ENCODE peak calls at places on chromosome 12, in seven cellular contexts. One of them, this sample, is unnamed.

GRCh38 chr12:50505386-50505827 is 622 bp downstream of the DIP2B start:
- DNase-seq in foreskin fibroblast: no peak
- DNase-seq in upper lobe of right lung: peak
- DNase-seq in C1 segment of cervical spinal cord: peak
- DNase-seq in A673: peak
- DNase-seq in heart right ventricle: peak
- DNase-seq in activated CD4-positive, CD25-positive, alpha-beta regulatory T cell treated with anti-CD3 and anti-CD28 coated beads, Interleukin-2, amount 50 U/mL, for 16 hours: no peak
- DNase-seq in this sample: no peak

GRCh38 chr12:105409881-105410471 is 79.5 kb downstream of the C12orf75 start:
- DNase-seq in heart right ventricle: peak
- DNase-seq in A673: peak
- DNase-seq in C1 segment of cervical spinal cord: no peak
- DNase-seq in upper lobe of right lung: no peak
- DNase-seq in activated CD4-positive, CD25-positive, alpha-beta regulatory T cell treated with anti-CD3 and anti-CD28 coated beads, Interleukin-2, amount 50 U/mL, for 16 hours: no peak
- DNase-seq in foreskin fibroblast: no peak
- DNase-seq in this sample: peak

GRCh38 chr12:5329118-5329517 is 102.8 kb upstream of the NTF3 start:
- DNase-seq in foreskin fibroblast: no peak
- DNase-seq in upper lobe of right lung: no peak
- DNase-seq in A673: no peak
- DNase-seq in heart right ventricle: no peak
- DNase-seq in activated CD4-positive, CD25-positive, alpha-beta regulatory T cell treated with anti-CD3 and anti-CD28 coated beads, Interleukin-2, amount 50 U/mL, for 16 hours: no peak
- DNase-seq in C1 segment of cervical spinal cord: no peak
- DNase-seq in this sample: no peak

GRCh38 chr12:63163542-63163941 is 12.5 kb upstream of the AVPR1A start:
- DNase-seq in A673: no peak
- DNase-seq in heart right ventricle: no peak
- DNase-seq in C1 segment of cervical spinal cord: no peak
- DNase-seq in foreskin fibroblast: no peak
- DNase-seq in activated CD4-positive, CD25-positive, alpha-beta regulatory T cell treated with anti-CD3 and anti-CD28 coated beads, Interleukin-2, amount 50 U/mL, for 16 hours: no peak
- DNase-seq in upper lobe of right lung: no peak
- DNase-seq in this sample: peak

GRCh38 chr12:132619301-132620112 is 931 bp downstream of the P2RX2 start:
- DNase-seq in heart right ventricle: no peak
- DNase-seq in A673: no peak
- DNase-seq in foreskin fibroblast: no peak
- DNase-seq in upper lobe of right lung: no peak
- DNase-seq in C1 segment of cervical spinal cord: no peak
- DNase-seq in activated CD4-positive, CD25-positive, alpha-beta regulatory T cell treated with anti-CD3 and anti-CD28 coated beads, Interleukin-2, amount 50 U/mL, for 16 hours: no peak
- DNase-seq in this sample: no peak

GRCh38 chr12:89874146-89874545 is 165.5 kb upstream of the ATP2B1 start:
- DNase-seq in activated CD4-positive, CD25-positive, alpha-beta regulatory T cell treated with anti-CD3 and anti-CD28 coated beads, Interleukin-2, amount 50 U/mL, for 16 hours: no peak
- DNase-seq in upper lobe of right lung: no peak
- DNase-seq in foreskin fibroblast: no peak
- DNase-seq in C1 segment of cervical spinal cord: no peak
- DNase-seq in heart right ventricle: no peak
- DNase-seq in A673: no peak
- DNase-seq in this sample: no peak

GRCh38 chr12:96091833-96092232 is 56.4 kb upstream of the LTA4H start:
- DNase-seq in A673: peak
- DNase-seq in heart right ventricle: no peak
- DNase-seq in activated CD4-positive, CD25-positive, alpha-beta regulatory T cell treated with anti-CD3 and anti-CD28 coated beads, Interleukin-2, amount 50 U/mL, for 16 hours: no peak
- DNase-seq in foreskin fibroblast: no peak
- DNase-seq in C1 segment of cervical spinal cord: no peak
- DNase-seq in upper lobe of right lung: no peak
- DNase-seq in this sample: peak

GRCh38 chr12:88896958-88897357 is 316.7 kb upstream of the KITLG start:
- DNase-seq in foreskin fibroblast: peak
- DNase-seq in activated CD4-positive, CD25-positive, alpha-beta regulatory T cell treated with anti-CD3 and anti-CD28 coated beads, Interleukin-2, amount 50 U/mL, for 16 hours: no peak
- DNase-seq in upper lobe of right lung: no peak
- DNase-seq in C1 segment of cervical spinal cord: no peak
- DNase-seq in heart right ventricle: no peak
- DNase-seq in A673: no peak
- DNase-seq in this sample: no peak

GRCh38 chr12:20757-21156 is 45.8 kb upstream of the IQSEC3 start:
- DNase-seq in upper lobe of right lung: no peak
- DNase-seq in C1 segment of cervical spinal cord: no peak
- DNase-seq in activated CD4-positive, CD25-positive, alpha-beta regulatory T cell treated with anti-CD3 and anti-CD28 coated beads, Interleukin-2, amount 50 U/mL, for 16 hours: no peak
- DNase-seq in A673: no peak
- DNase-seq in foreskin fibroblast: no peak
- DNase-seq in heart right ventricle: no peak
- DNase-seq in this sample: no peak

GRCh38 chr12:46660276-46660675 is 165.5 kb downstream of the SLC38A4 start:
- DNase-seq in C1 segment of cervical spinal cord: no peak
- DNase-seq in heart right ventricle: no peak
- DNase-seq in activated CD4-positive, CD25-positive, alpha-beta regulatory T cell treated with anti-CD3 and anti-CD28 coated beads, Interleukin-2, amount 50 U/mL, for 16 hours: no peak
- DNase-seq in A673: peak
- DNase-seq in upper lobe of right lung: no peak
- DNase-seq in foreskin fibroblast: no peak
- DNase-seq in this sample: peak

GRCh38 chr12:128823916-128824839 is at the start of gene SLC15A4:
- DNase-seq in foreskin fibroblast: peak
- DNase-seq in upper lobe of right lung: peak
- DNase-seq in heart right ventricle: peak
- DNase-seq in activated CD4-positive, CD25-positive, alpha-beta regulatory T cell treated with anti-CD3 and anti-CD28 coated beads, Interleukin-2, amount 50 U/mL, for 16 hours: peak
- DNase-seq in A673: peak
- DNase-seq in C1 segment of cervical spinal cord: peak
- DNase-seq in this sample: peak

GRCh38 chr12:89840162-89840922 is 131.7 kb upstream of the ATP2B1 start:
- DNase-seq in foreskin fibroblast: no peak
- DNase-seq in C1 segment of cervical spinal cord: no peak
- DNase-seq in A673: no peak
- DNase-seq in activated CD4-positive, CD25-positive, alpha-beta regulatory T cell treated with anti-CD3 and anti-CD28 coated beads, Interleukin-2, amount 50 U/mL, for 16 hours: no peak
- DNase-seq in heart right ventricle: no peak
- DNase-seq in upper lobe of right lung: no peak
- DNase-seq in this sample: peak